ENCODE peak calls at places on chromosomes 11 and 22, in five cellular contexts. O is K562, S is H1, H is GM12892, U is HepG2. Z is an unnamed sample.

GRCh38 chr22:24305260-24305692 is 34.6 kb downstream of the SPECC1L start:
- DNase-seq in O (no peak), S (no peak), H (no peak), U (no peak), Z (no peak)

GRCh38 chr11:57566564-57567209 is 785 bp downstream of the UBE2L6 start:
- DNase-seq in O (no peak), S (no peak), H (no peak), U (no peak), Z (no peak)

GRCh38 chr22:42314709-42315391 is 44.4 kb upstream of the TCF20 start:
- DNase-seq in O (no peak), S (no peak), H (no peak), U (no peak), Z (no peak)

GRCh38 chr11:15106201-15106965 is 8.3 kb upstream of the INSC start:
- DNase-seq in O (no peak), S (no peak), H (no peak), U (no peak), Z (no peak)

GRCh38 chr11:113587318-113587739 is 112.1 kb upstream of the DRD2 start:
- DNase-seq in O (no peak), S (no peak), H (no peak), U (no peak), Z (no peak)

GRCh38 chr11:113603277-113604059 is 102.6 kb downstream of the TMPRSS5 start:
- DNase-seq in O (no peak), S (no peak), H (no peak), U (no peak), Z (no peak)

GRCh38 chr22:19455585-19456370 is 8.3 kb upstream of the C22orf39 start:
- DNase-seq in O (no peak), S (no peak), H (no peak), U (no peak), Z (no peak)

GRCh38 chr11:62546937-62547625 is 475 bp upstream of the AHNAK start:
- DNase-seq in O (no peak), S (no peak), H (no peak), U (no peak), Z (no peak)

GRCh38 chr11:46674463-46675287 is 25.7 kb downstream of the ARHGAP1 start:
- DNase-seq in O (no peak), S (peak), H (no peak), U (peak), Z (no peak)

GRCh38 chr11:105265859-105266258 is 126.3 kb upstream of the CARD18 start:
- DNase-seq in O (no peak), S (no peak), H (no peak), U (no peak), Z (no peak)

GRCh38 chr11:56714206-56714605 is 15.3 kb downstream of the OR9G1 start:
- DNase-seq in O (no peak), S (no peak), H (no peak), U (no peak), Z (no peak)

GRCh38 chr22:20316217-20316843 is 3.5 kb downstream of the DGCR6L start:
- DNase-seq in O (peak), S (no peak), H (no peak), U (no peak), Z (no peak)

GRCh38 chr22:26393929-26394328 is 35.1 kb upstream of the ASPHD2 start:
- DNase-seq in O (peak), S (no peak), H (no peak), U (no peak), Z (no peak)

GRCh38 chr22:23035557-23036277 is 34.6 kb upstream of the GNAZ start:
- DNase-seq in O (peak), S (no peak), H (no peak), U (no peak), Z (no peak)

GRCh38 chr11:120985718-120986569 is 38.0 kb upstream of the TBCEL start:
- DNase-seq in O (peak), S (no peak), H (peak), U (peak), Z (peak)
- TF ChIP-seq POLR2AphosphoS5 in O (no peak), S (no peak), H (no peak), U (no peak), Z (no peak)

DNA sequence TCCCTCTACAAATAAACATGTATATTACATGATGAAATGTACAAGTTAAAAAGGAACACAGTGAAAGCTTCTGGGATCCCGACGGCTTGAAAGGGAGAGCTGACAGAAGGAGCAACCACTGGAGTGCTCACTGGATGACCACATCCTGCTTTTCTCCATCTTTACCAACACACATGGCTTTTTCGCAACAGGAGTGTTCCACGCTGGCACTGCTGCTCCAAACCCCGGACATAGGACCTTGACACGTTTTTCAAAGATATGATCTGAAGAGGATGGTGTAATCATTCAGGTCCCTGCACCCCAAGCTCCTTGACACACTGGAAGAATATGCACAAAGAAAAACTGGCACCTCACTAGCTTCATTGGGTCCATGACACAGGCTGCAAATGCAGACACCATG is 121.9 kb downstream of the LARGE1 start:
- DNase-seq in O (no peak), S (no peak), H (no peak), U (no peak), Z (no peak)
- TF ChIP-seq TAF1 in O (no peak), S (no peak), H (no peak), U (no peak), Z (no peak)

GRCh38 chr11:74818283-74818946 is 69.8 kb downstream of the RNF169 start:
- DNase-seq in O (no peak), S (no peak), H (no peak), U (no peak), Z (no peak)
- TF ChIP-seq POLR2AphosphoS5 in O (no peak), S (no peak), H (no peak), U (no peak), Z (no peak)

GRCh38 chr22:35483730-35484129 is 56.9 kb upstream of the RASD2 start:
- DNase-seq in O (no peak), S (no peak), H (no peak), U (no peak), Z (no peak)

GRCh38 chr22:35488513-35488912 is 52.1 kb upstream of the RASD2 start:
- DNase-seq in O (no peak), S (no peak), H (no peak), U (no peak), Z (no peak)

GRCh38 chr22:35484651-35485372 is 55.8 kb upstream of the RASD2 start:
- DNase-seq in O (no peak), S (no peak), H (no peak), U (no peak), Z (no peak)

GRCh38 chr22:35489225-35489624 is 51.4 kb upstream of the RASD2 start:
- DNase-seq in O (no peak), S (no peak), H (no peak), U (no peak), Z (no peak)

GRCh38 chr22:35486116-35486631 is 54.5 kb upstream of the RASD2 start:
- DNase-seq in O (no peak), S (no peak), H (no peak), U (no peak), Z (no peak)
- TF ChIP-seq TAF1 in O (no peak), S (no peak), H (no peak), U (no peak), Z (no peak)